ENCODE peak calls at places on chromosomes 6 and 20, in eight cellular contexts. Q is AG08395, R is fibroblast of lung, K is GM10248, L is fibroblast of the aortic adventitia, P is NCI-H345, S is GM13977, E is NCI-H2081. O is an unnamed sample.

GRCh38 chr6:111625511-111626331 is 20.0 kb upstream of the TRAF3IP2 start:
- DNase-seq in Q (peak), R (peak), K (no peak), L (peak), P (peak), S (no peak), E (no peak), O (peak)

GRCh38 chr20:9114709-9115108 is 45.8 kb downstream of the PLCB4 start:
- DNase-seq in Q (no peak), R (no peak), K (no peak), L (no peak), P (no peak), S (no peak), E (no peak), O (no peak)

GRCh38 chr6:145733770-145734169 is 1.6 kb downstream of the EPM2A start:
- DNase-seq in Q (no peak), R (no peak), K (no peak), L (no peak), P (peak), S (no peak), E (peak), O (no peak)

GRCh38 chr6:15402401-15403045 is 156.7 kb downstream of the JARID2 start:
- DNase-seq in Q (no peak), R (no peak), K (no peak), L (no peak), P (no peak), S (no peak), E (no peak), O (no peak)

GRCh38 chr6:167569041-167569805 is 244.3 kb downstream of the TTLL2 start:
- DNase-seq in Q (no peak), R (no peak), K (no peak), L (no peak), P (no peak), S (no peak), E (no peak), O (peak)

GRCh38 chr6:916160-916559 is 223.2 kb upstream of the EXOC2 start:
- DNase-seq in Q (no peak), R (no peak), K (no peak), L (no peak), P (no peak), S (no peak), E (no peak), O (no peak)

GRCh38 chr6:128025478-128025877 is 124.6 kb upstream of the THEMIS start:
- DNase-seq in Q (no peak), R (no peak), K (no peak), L (no peak), P (no peak), S (no peak), E (no peak), O (no peak)

GRCh38 chr6:97361286-97361685 is 78.3 kb upstream of the MMS22L start:
- DNase-seq in Q (no peak), R (no peak), K (no peak), L (no peak), P (peak), S (no peak), E (no peak), O (no peak)

GRCh38 chr6:111810321-111811235 is 62.7 kb downstream of the FYN start:
- DNase-seq in Q (no peak), R (no peak), K (no peak), L (no peak), P (no peak), S (no peak), E (no peak), O (no peak)

GRCh38 chr6:77461796-77462195 is 1.5 kb downstream of the HTR1B start:
- DNase-seq in Q (no peak), R (no peak), K (no peak), L (no peak), P (no peak), S (no peak), E (no peak), O (no peak)

GRCh38 chr20:23640018-23640872 is 2.5 kb upstream of the CST3 start:
- DNase-seq in Q (no peak), R (no peak), K (peak), L (no peak), P (no peak), S (peak), E (no peak), O (no peak)

GRCh38 chr6:84177253-84177652 is 50.2 kb downstream of the CEP162 start:
- DNase-seq in Q (no peak), R (no peak), K (no peak), L (no peak), P (no peak), S (no peak), E (no peak), O (no peak)

GRCh38 chr20:4973330-4974097 is 27.8 kb downstream of the SLC23A2 start:
- DNase-seq in Q (peak), R (peak), K (peak), L (peak), P (no peak), S (peak), E (no peak), O (peak)

GRCh38 chr6:79630883-79631799 is at the start of gene SH3BGRL2:
- DNase-seq in Q (peak), R (peak), K (peak), L (peak), P (peak), S (peak), E (peak), O (peak)

GRCh38 chr20:49409302-49409969 is 73.0 kb downstream of the KCNB1 start:
- DNase-seq in Q (no peak), R (no peak), K (no peak), L (no peak), P (no peak), S (no peak), E (no peak), O (no peak)

GRCh38 chr6:131519670-131520436 is 53.2 kb upstream of the ARG1 start:
- DNase-seq in Q (peak), R (peak), K (peak), L (peak), P (peak), S (peak), E (peak), O (no peak)

GRCh38 chr20:8454137-8454712 is 322.2 kb downstream of the PLCB1 start:
- DNase-seq in Q (peak), R (peak), K (peak), L (peak), P (peak), S (peak), E (no peak), O (no peak)

GRCh38 chr6:45415315-45415714 is 37.6 kb upstream of the SUPT3H start:
- DNase-seq in Q (no peak), R (no peak), K (no peak), L (no peak), P (no peak), S (no peak), E (no peak), O (no peak)

GRCh38 chr20:32966881-32967781 is 37.1 kb downstream of the SUN5 start:
- DNase-seq in Q (no peak), R (no peak), K (peak), L (no peak), P (no peak), S (peak), E (no peak), O (peak)

GRCh38 chr20:51631011-51631950 is 88.8 kb upstream of the NFATC2 start:
- DNase-seq in Q (peak), R (peak), K (no peak), L (peak), P (no peak), S (no peak), E (no peak), O (peak)

GRCh38 chr6:148629197-148629909 is 117.5 kb upstream of the UST start:
- DNase-seq in Q (peak), R (peak), K (peak), L (peak), P (peak), S (peak), E (no peak), O (no peak)

GRCh38 chr20:47971321-47971781 is 186.1 kb upstream of the SULF2 start:
- DNase-seq in Q (no peak), R (no peak), K (no peak), L (no peak), P (no peak), S (no peak), E (no peak), O (no peak)

GRCh38 chr20:51354769-51355319 is 187.7 kb downstream of the NFATC2 start:
- DNase-seq in Q (peak), R (no peak), K (no peak), L (no peak), P (no peak), S (no peak), E (no peak), O (peak)

GRCh38 chr6:87808005-87808757 is 106.1 kb upstream of the AKIRIN2 start:
- DNase-seq in Q (peak), R (no peak), K (no peak), L (peak), P (peak), S (no peak), E (no peak), O (no peak)

GRCh38 chr6:43242908-43243648 is at the start of gene TTBK1:
- DNase-seq in Q (no peak), R (no peak), K (no peak), L (no peak), P (peak), S (no peak), E (no peak), O (no peak)

GRCh38 chr6:133707456-133707855 is 181.5 kb upstream of the TCF21 start:
- DNase-seq in Q (peak), R (peak), K (no peak), L (peak), P (no peak), S (peak), E (no peak), O (no peak)